ENCODE peak calls at places on chromosomes 16 and 17, in six cellular contexts. N is AG04450; B is lower leg skin; H is GM23338; F is epithelial cell of esophagus; Y is CD4-positive, alpha-beta T cell. Z is an unnamed sample.

GRCh38 chr16:22970191-22970845 is 156.4 kb downstream of the HS3ST2 start:
- DNase-seq in N (no peak), B (no peak), H (no peak), F (no peak), Y (no peak), Z (no peak)

GRCh38 chr17:5588584-5588983 is 4.3 kb upstream of the NLRP1 start:
- DNase-seq in N (no peak), B (no peak), H (no peak), F (no peak), Y (no peak), Z (no peak)

GRCh38 chr17:67359960-67360817 is 6.2 kb downstream of the PSMD12 start:
- DNase-seq in N (no peak), B (no peak), H (peak), F (peak), Y (peak), Z (no peak)

GRCh38 chr16:84603115-84603816 is 14.6 kb downstream of the COTL1 start:
- DNase-seq in N (peak), B (peak), H (no peak), F (peak), Y (no peak), Z (no peak)

GRCh38 chr16:77748426-77748825 is 26.1 kb downstream of the NUDT7 start:
- DNase-seq in N (no peak), B (no peak), H (no peak), F (no peak), Y (no peak), Z (no peak)

GRCh38 chr17:7421186-7421585 is 1.1 kb downstream of the SPEM1 start:
- DNase-seq in N (no peak), B (no peak), H (no peak), F (no peak), Y (no peak), Z (no peak)

GRCh38 chr17:81539961-81540675 is 11.9 kb downstream of the FSCN2 start:
- DNase-seq in N (no peak), B (no peak), H (no peak), F (no peak), Y (no peak), Z (no peak)

GRCh38 chr17:61221597-61222471 is 177.8 kb upstream of the TBX2 start:
- DNase-seq in N (no peak), B (no peak), H (no peak), F (no peak), Y (no peak), Z (no peak)

GRCh38 chr17:77327566-77328463 is 187.0 kb downstream of the SEC14L1 start:
- DNase-seq in N (no peak), B (peak), H (no peak), F (no peak), Y (no peak), Z (no peak)

GRCh38 chr16:12565423-12565822 is 238.3 kb downstream of the CPPED1 start:
- DNase-seq in N (no peak), B (no peak), H (no peak), F (no peak), Y (no peak), Z (no peak)

GRCh38 chr17:22267019-22267418 is 574.7 kb downstream of the KCNJ18 start:
- DNase-seq in N (no peak), B (no peak), H (no peak), F (no peak), Y (no peak), Z (no peak)

GRCh38 chr17:37187262-37187661 is 188.5 kb upstream of the C17orf78 start:
- DNase-seq in N (no peak), B (no peak), H (no peak), F (no peak), Y (no peak), Z (no peak)

GRCh38 chr16:8070501-8070900 is 519.8 kb downstream of the TMEM114 start:
- DNase-seq in N (no peak), B (no peak), H (no peak), F (no peak), Y (no peak), Z (no peak)

GRCh38 chr16:51034481-51035109 is 116.5 kb downstream of the SALL1 start:
- DNase-seq in N (no peak), B (no peak), H (no peak), F (no peak), Y (no peak), Z (no peak)

GRCh38 chr17:22193113-22193512 is 500.8 kb downstream of the KCNJ18 start:
- DNase-seq in N (no peak), B (no peak), H (peak), F (no peak), Y (no peak), Z (no peak)

GRCh38 chr17:77995146-77995852 is 36.8 kb downstream of the TNRC6C start:
- DNase-seq in N (no peak), B (no peak), H (no peak), F (no peak), Y (no peak), Z (no peak)

GRCh38 chr17:65556014-65556909 is 5.2 kb downstream of the AXIN2 start:
- DNase-seq in N (no peak), B (peak), H (peak), F (peak), Y (peak), Z (peak)

GRCh38 chr16:14608604-14609003 is 21.5 kb downstream of the PARN start:
- DNase-seq in N (no peak), B (no peak), H (no peak), F (no peak), Y (no peak), Z (no peak)

GRCh38 chr16:81462683-81463082 is 18.1 kb downstream of the CMIP start:
- DNase-seq in N (no peak), B (no peak), H (no peak), F (no peak), Y (no peak), Z (no peak)

GRCh38 chr17:63997341-63998048 is 656 bp upstream of the PRR29 start:
- DNase-seq in N (no peak), B (peak), H (peak), F (no peak), Y (no peak), Z (no peak)

GRCh38 chr16:68188170-68188569 is 47.8 kb downstream of the ESRP2 start:
- DNase-seq in N (no peak), B (no peak), H (no peak), F (no peak), Y (no peak), Z (no peak)

GRCh38 chr16:66478733-66479511 is 51.8 kb downstream of the BEAN1 start:
- DNase-seq in N (no peak), B (peak), H (peak), F (peak), Y (peak), Z (peak)

GRCh38 chr17:36918260-36918691 is 19.0 kb upstream of the LHX1 start:
- DNase-seq in N (no peak), B (no peak), H (peak), F (no peak), Y (no peak), Z (no peak)

GRCh38 chr16:89847930-89848297 is 19.6 kb downstream of the SPIRE2 start:
- DNase-seq in N (no peak), B (no peak), H (no peak), F (no peak), Y (no peak), Z (no peak)

GRCh38 chr17:60908324-60908723 is 230.7 kb downstream of the BCAS3 start:
- DNase-seq in N (no peak), B (no peak), H (peak), F (no peak), Y (no peak), Z (no peak)

GRCh38 chr17:81832608-81833159 is 407 bp downstream of the MCRIP1 start:
- DNase-seq in N (no peak), B (no peak), H (peak), F (peak), Y (peak), Z (peak)

GRCh38 chr16:31200821-31201510 is 1.6 kb downstream of the PYCARD start:
- DNase-seq in N (no peak), B (no peak), H (no peak), F (peak), Y (no peak), Z (no peak)
- TF ChIP-seq CTCF in N (no peak), B (no peak), H (no peak), F (no peak), Y (peak), Z (peak)

GRCh38 chr17:48484256-48484655 is 46.6 kb downstream of the HOXB1 start:
- DNase-seq in N (no peak), B (no peak), H (no peak), F (no peak), Y (no peak), Z (no peak)

GRCh38 chr17:48488548-48489106 is 42.2 kb downstream of the HOXB1 start:
- DNase-seq in N (no peak), B (peak), H (no peak), F (no peak), Y (no peak), Z (no peak)

GRCh38 chr17:48484850-48485249 is 46.0 kb downstream of the HOXB1 start:
- DNase-seq in N (no peak), B (no peak), H (no peak), F (peak), Y (no peak), Z (no peak)

GRCh38 chr17:48487221-48487620 is 43.6 kb downstream of the HOXB1 start:
- DNase-seq in N (no peak), B (no peak), H (no peak), F (no peak), Y (no peak), Z (no peak)

GRCh38 chr17:48486557-48486956 is 44.3 kb downstream of the HOXB1 start:
- DNase-seq in N (peak), B (no peak), H (no peak), F (peak), Y (no peak), Z (no peak)
- TF ChIP-seq CTCF in N (peak), B (no peak), H (no peak), F (peak), Y (no peak), Z (no peak)

GRCh38 chr17:1627987-1628855 is at the start of gene SLC43A2:
- DNase-seq in N (no peak), B (peak), H (peak), F (peak), Y (peak), Z (no peak)

GRCh38 chr17:1629647-1630310 is 1.1 kb upstream of the SLC43A2 start:
- DNase-seq in N (no peak), B (no peak), H (peak), F (peak), Y (peak), Z (no peak)

GRCh38 chr17:1627219-1627986 is 1.2 kb downstream of the SLC43A2 start:
- DNase-seq in N (no peak), B (no peak), H (peak), F (no peak), Y (no peak), Z (no peak)

GRCh38 chr17:1630662-1631061 is 2.0 kb upstream of the SLC43A2 start:
- DNase-seq in N (no peak), B (no peak), H (no peak), F (no peak), Y (no peak), Z (no peak)

GRCh38 chr17:1628856-1629646 is 417 bp upstream of the SLC43A2 start:
- DNase-seq in N (peak), B (peak), H (peak), F (peak), Y (peak), Z (no peak)
- TF ChIP-seq CTCF in N (no peak), B (no peak), H (peak), F (no peak), Y (no peak), Z (peak)

GRCh38 chr17:44968225-44969143 is at the start of gene C1QL1:
- DNase-seq in N (peak), B (peak), H (peak), F (peak), Y (peak), Z (no peak)
- TF ChIP-seq CTCF in N (peak), B (no peak), H (peak), F (no peak), Y (peak), Z (peak)

DNA sequence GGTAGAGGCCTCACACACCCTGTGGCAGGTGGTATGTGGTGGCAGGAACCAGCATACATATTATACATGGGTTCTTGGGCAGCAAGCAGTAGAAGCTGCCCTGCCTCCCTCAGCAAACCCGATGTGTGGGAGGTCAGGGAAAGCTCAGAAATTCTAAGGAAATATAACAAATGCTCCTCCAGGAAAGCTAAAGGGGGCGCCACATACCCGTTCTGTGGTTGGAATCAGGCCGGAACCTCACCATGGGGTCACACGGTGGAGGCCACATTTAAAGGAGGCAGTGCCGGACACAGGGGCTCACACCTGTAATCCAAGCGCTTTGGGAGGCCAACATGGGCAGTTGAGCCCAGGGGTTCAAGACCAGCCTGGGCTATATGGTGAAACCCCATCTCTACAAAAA is 12.4 kb upstream of the KATNB1 start:
- DNase-seq in N (no peak), B (no peak), H (peak), F (no peak), Y (no peak), Z (no peak)
- TF ChIP-seq CTCF in N (no peak), B (no peak), H (peak), F (no peak), Y (no peak), Z (no peak)

GRCh38 chr16:1983544-1984346 is at the start of gene GFER:
- DNase-seq in N (peak), B (peak), H (peak), F (peak), Y (no peak), Z (no peak)
- TF ChIP-seq CTCF in N (peak), B (no peak), H (peak), F (no peak), Y (peak), Z (peak)